ENCODE peak calls at places on chromosomes 5 and 9, in nine cellular contexts. U is anterior cingulate cortex, P is breast epithelium, E is substantia nigra, A is M059J, S is epithelial cell of esophagus, B is Calu3, Z is lower lobe of right lung, K is brain microvascular endothelial cell. M is an unnamed sample.

GRCh38 chr5:1093361-1093760 is 18.5 kb downstream of the SLC12A7 start:
- DNase-seq in U (no peak), P (no peak), E (no peak), A (no peak), S (no peak), B (no peak), Z (no peak), K (no peak), M (no peak)

GRCh38 chr5:133251296-133252132 is 199.7 kb downstream of the HSPA4 start:
- DNase-seq in U (no peak), P (peak; percentile 64), E (no peak), A (peak; percentile 57), S (peak; percentile 35), B (peak; percentile 70), Z (peak; percentile 35), K (no peak), M (no peak)

GRCh38 chr5:119400248-119400647 is 44.4 kb downstream of the TNFAIP8 start:
- DNase-seq in U (no peak), P (no peak), E (no peak), A (peak; percentile 94), S (peak; percentile 82), B (no peak), Z (no peak), K (no peak), M (peak; percentile 76)

GRCh38 chr5:124262443-124262842 is 484.0 kb downstream of the ZNF608 start:
- DNase-seq in U (no peak), P (no peak), E (no peak), A (no peak), S (no peak), B (no peak), Z (no peak), K (no peak), M (no peak)

GRCh38 chr5:167950126-167950721 is 341.2 kb upstream of the WWC1 start:
- DNase-seq in U (no peak), P (no peak), E (no peak), A (peak; percentile 92), S (peak; percentile 55), B (no peak), Z (no peak), K (peak; percentile 51), M (no peak)

GRCh38 chr9:89383721-89384300 is 65.5 kb downstream of the SECISBP2 start:
- DNase-seq in U (no peak), P (no peak), E (no peak), A (no peak), S (no peak), B (no peak), Z (no peak), K (no peak), M (no peak)

GRCh38 chr5:135890867-135891266 is 4.8 kb downstream of the IL9 start:
- DNase-seq in U (no peak), P (no peak), E (no peak), A (peak; percentile 37), S (no peak), B (no peak), Z (no peak), K (no peak), M (no peak)

GRCh38 chr5:127967323-127967982 is 116.1 kb upstream of the SLC12A2 start:
- DNase-seq in U (no peak), P (no peak), E (no peak), A (no peak), S (no peak), B (no peak), Z (no peak), K (no peak), M (no peak)

GRCh38 chr5:126527892-126528291 is 67.1 kb downstream of the ALDH7A1 start:
- DNase-seq in U (no peak), P (no peak), E (no peak), A (peak; percentile 63), S (peak; percentile 40), B (no peak), Z (no peak), K (peak; percentile 69), M (no peak)

GRCh38 chr5:150402901-150403342 is 9.8 kb downstream of the CD74 start:
- DNase-seq in U (no peak), P (no peak), E (no peak), A (no peak), S (no peak), B (no peak), Z (peak; percentile 44), K (no peak), M (no peak)

GRCh38 chr5:42808888-42809611 is 2.6 kb downstream of the SELENOP start:
- DNase-seq in U (no peak), P (no peak), E (no peak), A (no peak), S (no peak), B (no peak), Z (no peak), K (no peak), M (no peak)

GRCh38 chr9:36584626-36585460 is 12.1 kb downstream of the MELK start:
- DNase-seq in U (no peak), P (no peak), E (no peak), A (peak; percentile 92), S (peak; percentile 79), B (no peak), Z (no peak), K (peak; percentile 66), M (peak; percentile 24)

GRCh38 chr9:83330207-83331196 is 207.7 kb downstream of the FRMD3 start:
- DNase-seq in U (no peak), P (no peak), E (no peak), A (peak; percentile 7), S (no peak), B (no peak), Z (no peak), K (no peak), M (no peak)

GRCh38 chr5:72194846-72195245 is 87.6 kb downstream of the MAP1B start:
- DNase-seq in U (no peak), P (no peak), E (no peak), A (peak; percentile 65), S (no peak), B (no peak), Z (no peak), K (no peak), M (no peak)

GRCh38 chr5:127229185-127229889 is 61.3 kb upstream of the MEGF10 start:
- DNase-seq in U (peak; percentile 47), P (peak; percentile 71), E (peak; percentile 27), A (peak; percentile 35), S (peak; percentile 74), B (peak; percentile 70), Z (peak; percentile 82), K (no peak), M (peak; percentile 64)

GRCh38 chr5:122252319-122252718 is 59.7 kb upstream of the SNCAIP start:
- DNase-seq in U (no peak), P (no peak), E (no peak), A (peak; percentile 27), S (no peak), B (no peak), Z (no peak), K (no peak), M (peak; percentile 18)

GRCh38 chr5:134079748-134080581 is 34.5 kb upstream of the TCF7 start:
- DNase-seq in U (no peak), P (no peak), E (no peak), A (no peak), S (peak; percentile 10), B (no peak), Z (no peak), K (no peak), M (no peak)

GRCh38 chr5:78547731-78548189 is 100.8 kb downstream of the LHFPL2 start:
- DNase-seq in U (no peak), P (no peak), E (no peak), A (no peak), S (no peak), B (no peak), Z (peak; percentile 56), K (peak; percentile 94), M (no peak)

GRCh38 chr5:14057289-14057688 is 85.9 kb upstream of the TRIO start:
- DNase-seq in U (no peak), P (no peak), E (no peak), A (no peak), S (no peak), B (no peak), Z (no peak), K (no peak), M (no peak)

GRCh38 chr5:148956632-148957385 is 106.1 kb downstream of the SH3TC2 start:
- DNase-seq in U (no peak), P (no peak), E (no peak), A (no peak), S (peak; percentile 91), B (peak; percentile 71), Z (no peak), K (no peak), M (no peak)

GRCh38 chr9:18297532-18297872 is 176.5 kb upstream of the ADAMTSL1 start:
- DNase-seq in U (no peak), P (no peak), E (no peak), A (peak; percentile 58), S (no peak), B (peak; percentile 5), Z (no peak), K (no peak), M (peak; percentile 14)

GRCh38 chr5:177396086-177396485 is 4.4 kb downstream of the PFN3 start:
- DNase-seq in U (no peak), P (no peak), E (no peak), A (no peak), S (no peak), B (no peak), Z (no peak), K (no peak), M (no peak)

GRCh38 chr5:1474875-1475543 is 29.8 kb upstream of the SLC6A3 start:
- DNase-seq in U (no peak), P (peak; percentile 40), E (no peak), A (no peak), S (no peak), B (no peak), Z (no peak), K (no peak), M (no peak)

GRCh38 chr5:135491552-135492318 is 39.6 kb upstream of the TIFAB start:
- DNase-seq in U (no peak), P (no peak), E (no peak), A (peak; percentile 29), S (peak; percentile 96), B (no peak), Z (peak; percentile 60), K (no peak), M (peak; percentile 79)

GRCh38 chr9:127763918-127764384 is 14.5 kb downstream of the SH2D3C start:
- DNase-seq in U (no peak), P (no peak), E (no peak), A (peak; percentile 51), S (no peak), B (peak; percentile 35), Z (peak; percentile 76), K (no peak), M (no peak)

GRCh38 chr9:98755006-98755618 is 41.2 kb downstream of the ANKS6 start:
- DNase-seq in U (no peak), P (no peak), E (no peak), A (no peak), S (no peak), B (no peak), Z (no peak), K (no peak), M (no peak)

GRCh38 chr9:131046581-131047202 is 37.7 kb downstream of the LAMC3 start:
- DNase-seq in U (peak; percentile 46), P (no peak), E (peak; percentile 43), A (peak; percentile 57), S (peak; percentile 58), B (peak; percentile 70), Z (peak; percentile 80), K (peak; percentile 46), M (peak; percentile 81)

GRCh38 chr5:23428705-23429104 is 78.7 kb upstream of the PRDM9 start:
- DNase-seq in U (no peak), P (no peak), E (no peak), A (no peak), S (no peak), B (no peak), Z (no peak), K (no peak), M (no peak)

GRCh38 chr5:83270311-83270710 is 193.0 kb downstream of the XRCC4 start:
- DNase-seq in U (no peak), P (no peak), E (no peak), A (no peak), S (no peak), B (no peak), Z (no peak), K (no peak), M (no peak)

GRCh38 chr5:93532370-93532769 is 48.6 kb downstream of the NR2F1-AS1 start:
- DNase-seq in U (peak; percentile 30), P (no peak), E (peak; percentile 49), A (peak; percentile 86), S (peak; percentile 33), B (no peak), Z (no peak), K (peak; percentile 84), M (no peak)

GRCh38 chr9:37464006-37464405 is 1.2 kb downstream of the ZBTB5 start:
- DNase-seq in U (no peak), P (no peak), E (no peak), A (no peak), S (no peak), B (no peak), Z (no peak), K (no peak), M (no peak)